ENCODE peak calls at places on chromosomes 13 and 19, in eight cellular contexts. R, Y, P, K, Q, D, C and I are unnamed samples.

GRCh38 chr13:113413898-113414282 is 39.4 kb downstream of the ADPRHL1 start:
- DNase-seq in K (no peak), D (no peak), P (no peak), R (no peak), C (no peak), Y (no peak), Q (peak; percentile 28), I (no peak)

GRCh38 chr13:110470272-110471009 is 91.1 kb downstream of the RAB20 start:
- DNase-seq in K (no peak), C (no peak), P (peak; percentile 69), R (no peak), D (no peak), Y (no peak), Q (no peak), I (no peak)

GRCh38 chr13:30618186-30618937 is 642 bp downstream of the USPL1 start:
- DNase-seq in R (no peak), C (no peak), P (no peak), D (no peak), Y (no peak), Q (no peak), K (peak; percentile 86), I (no peak)

GRCh38 chr19:9741476-9742171 is 26.9 kb downstream of the ZNF846 start:
- DNase-seq in Q (no peak), R (no peak), K (no peak), D (no peak), Y (no peak), C (no peak), P (no peak), I (no peak)

GRCh38 chr19:13959962-13960862 is 7.9 kb downstream of the DCAF15 start:
- DNase-seq in K (no peak), D (no peak), Q (no peak), Y (no peak), P (peak; percentile 84), R (no peak), C (no peak), I (no peak)

GRCh38 chr19:6987850-6988249 is 33.4 kb downstream of the MBD3L2B start:
- DNase-seq in R (no peak), P (no peak), D (no peak), Q (no peak), C (no peak), K (no peak), Y (no peak), I (no peak)

GRCh38 chr19:55210120-55210493 is 806 bp upstream of the PTPRH start:
- DNase-seq in Q (no peak), R (no peak), P (no peak), C (no peak), Y (no peak), K (no peak), D (peak; percentile 82), I (peak; percentile 88)

GRCh38 chr19:41860419-41861097 is 503 bp downstream of the RPS19 start:
- DNase-seq in K (no peak), Q (no peak), D (no peak), C (no peak), Y (no peak), R (no peak), P (peak; percentile 14), I (no peak)

GRCh38 chr13:93244141-93244917 is 17.7 kb downstream of the GPC6 start:
- DNase-seq in Q (no peak), P (no peak), K (no peak), Y (no peak), C (peak; percentile 19), D (peak; percentile 66), R (no peak), I (no peak)

GRCh38 chr13:114152831-114153371 is 20.5 kb upstream of the RASA3 start:
- DNase-seq in Q (no peak), P (no peak), C (no peak), Y (no peak), R (no peak), D (no peak), K (peak; percentile 76), I (no peak)

GRCh38 chr13:32016631-32017030 is 14.9 kb upstream of the FRY start:
- DNase-seq in D (no peak), K (no peak), R (no peak), C (no peak), P (no peak), Q (no peak), Y (no peak), I (no peak)

GRCh38 chr19:54461201-54462071 is 2.1 kb downstream of the LENG9 start:
- DNase-seq in K (no peak), R (no peak), D (no peak), P (no peak), C (no peak), Q (no peak), Y (no peak), I (peak; percentile 54)

GRCh38 chr13:89897681-89898080 is 1449.8 kb upstream of the MIR17HG start:
- DNase-seq in C (no peak), Y (no peak), P (no peak), D (no peak), Q (no peak), R (no peak), K (no peak), I (no peak)

GRCh38 chr13:113992276-113993005 is 18.6 kb upstream of the C13orf46 start:
- DNase-seq in Y (no peak), K (no peak), Q (no peak), R (peak; percentile 13), C (no peak), D (no peak), P (no peak), I (no peak)

GRCh38 chr19:42075364-42075615 is 676 bp upstream of the ZNF574 start:
- DNase-seq in P (no peak), R (no peak), C (no peak), D (peak; percentile 19), Y (no peak), K (no peak), Q (no peak), I (no peak)

GRCh38 chr13:113184568-113185440 is 23.7 kb downstream of the PCID2 start:
- DNase-seq in P (no peak), K (no peak), R (no peak), D (no peak), Y (no peak), Q (no peak), C (no peak), I (no peak)

GRCh38 chr19:54188224-54188871 is 1.0 kb downstream of the MBOAT7 start:
- DNase-seq in Y (no peak), D (no peak), P (no peak), R (no peak), Q (no peak), C (no peak), K (no peak), I (no peak)

GRCh38 chr19:57348136-57348535 is 2.9 kb upstream of the ZNF304 start:
- DNase-seq in K (no peak), Q (no peak), R (no peak), P (no peak), D (no peak), Y (no peak), C (no peak), I (no peak)

GRCh38 chr19:15297416-15298224 is 34.7 kb downstream of the BRD4 start:
- DNase-seq in R (no peak), D (no peak), Q (no peak), K (no peak), P (no peak), C (peak; percentile 32), Y (no peak), I (peak; percentile 52)

GRCh38 chr13:29472317-29472961 is 123.0 kb downstream of the SLC7A1 start:
- DNase-seq in P (peak; percentile 72), K (no peak), D (no peak), R (no peak), Q (no peak), C (peak; percentile 81), Y (no peak), I (no peak)

GRCh38 chr19:23718802-23719201 is 31.8 kb upstream of the ZNF675 start:
- DNase-seq in P (no peak), D (no peak), Y (no peak), R (no peak), K (no peak), C (no peak), Q (no peak), I (no peak)

GRCh38 chr19:23716792-23717191 is 29.8 kb upstream of the ZNF675 start:
- DNase-seq in K (no peak), R (no peak), D (no peak), P (peak; percentile 36), C (no peak), Q (no peak), Y (no peak), I (no peak)
- TF ChIP-seq CTCF in K (no peak), R (no peak), D (no peak), P (no peak), C (no peak), Q (no peak), Y (no peak), I (no peak)

GRCh38 chr19:4473708-4474503 is 1.8 kb downstream of the HDGFL2 start:
- DNase-seq in R (no peak), Y (no peak), K (no peak), C (no peak), Q (no peak), D (no peak), P (peak; percentile 43), I (no peak)
- H3K4me3 ChIP-seq in R (no peak overlapping the region), Y (peak overlapping the region; percentile 68), K (no peak overlapping the region), C (peak overlapping the region; percentile 86), Q (peak overlapping the region; percentile 51), D (peak overlapping the region; percentile 81), P (peak overlapping the region; percentile 88), I (peak overlapping the region; percentile 79)

GRCh38 chr13:51007216-51007615 is 97.6 kb downstream of the RNASEH2B start:
- DNase-seq in K (no peak), P (no peak), Y (no peak), C (no peak), R (no peak), Q (no peak), D (no peak), I (no peak)

GRCh38 chr13:51006067-51006800 is 96.6 kb downstream of the RNASEH2B start:
- DNase-seq in P (no peak), Y (peak; percentile 63), Q (peak; percentile 12), D (no peak), K (no peak), R (no peak), C (no peak), I (no peak)

GRCh38 chr13:51004918-51005460 is 95.4 kb downstream of the RNASEH2B start:
- DNase-seq in R (no peak), Y (no peak), D (no peak), K (peak; percentile 45), Q (no peak), P (no peak), C (no peak), I (no peak)

GRCh38 chr13:51005566-51005965 is 96.0 kb downstream of the RNASEH2B start:
- DNase-seq in Q (no peak), K (peak; percentile 31), D (no peak), R (no peak), P (no peak), C (no peak), Y (no peak), I (no peak)

DNA sequence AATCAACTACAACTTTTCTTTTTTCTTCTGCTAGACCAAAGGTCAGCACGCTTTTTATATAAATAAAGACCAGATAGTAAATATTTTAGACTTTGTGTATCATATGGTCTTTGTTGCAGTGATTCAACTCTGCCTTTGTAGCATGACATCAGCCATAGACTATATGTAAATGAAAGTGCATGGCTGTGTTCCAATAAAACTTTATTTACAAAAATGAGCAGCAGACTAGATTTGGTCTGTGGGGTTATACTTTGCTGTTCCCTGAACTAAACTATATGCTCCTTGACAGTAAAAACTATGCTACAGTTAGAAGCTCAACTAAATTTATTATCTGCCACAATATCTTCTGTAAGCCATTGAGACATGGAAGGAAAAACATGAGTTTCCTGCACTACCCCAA is 100.0 kb downstream of the RNASEH2B start:
- DNase-seq in Q (no peak), Y (no peak), R (no peak), K (no peak), P (no peak), C (no peak), D (no peak), I (no peak)
- TF ChIP-seq CTCF in Q (no peak), Y (no peak), R (no peak), K (no peak), P (no peak), C (no peak), D (no peak), I (no peak)

GRCh38 chr13:102402292-102402691 is 444 bp upstream of the FGF14 start:
- DNase-seq in Y (peak; percentile 33), D (no peak), Q (no peak), C (peak; percentile 91), R (peak; percentile 11), K (peak; percentile 85), P (peak; percentile 88), I (no peak)
- H3K4me3 ChIP-seq in Y (peak overlapping the region; percentile 34), D (peak overlapping the region; percentile 66), Q (peak overlapping the region; percentile 84), C (peak overlapping the region; percentile 82), R (peak overlapping the region; percentile 67), K (no peak overlapping the region), P (peak overlapping the region; percentile 83), I (peak overlapping the region; percentile 40)